ENCODE peak calls at places on chromosomes 16 and 17, in nine cellular contexts. One of them, this sample, is unnamed.

GRCh38 chr17:78014651-78015050 is 56.1 kb downstream of the TNRC6C start:
- DNase-seq in naive thymus-derived CD8-positive, alpha-beta T cell: no peak
- DNase-seq in RKO: no peak
- DNase-seq in EH: no peak
- DNase-seq in aorta: no peak
- DNase-seq in bronchial epithelial cell: no peak
- DNase-seq in non-pigmented ciliary epithelial cell: no peak
- DNase-seq in left colon: no peak
- DNase-seq in stimulated activated CD8-positive, alpha-beta memory T cell treated with anti-CD3 and anti-CD28 coated beads, Interleukin-2, amount 100 ng/mL, for 48 hours: no peak
- DNase-seq in this sample: no peak

GRCh38 chr17:73787036-73787720 is 142.9 kb upstream of the SDK2 start:
- DNase-seq in naive thymus-derived CD8-positive, alpha-beta T cell: no peak
- DNase-seq in RKO: no peak
- DNase-seq in EH: no peak
- DNase-seq in aorta: no peak
- DNase-seq in bronchial epithelial cell: no peak
- DNase-seq in non-pigmented ciliary epithelial cell: no peak
- DNase-seq in left colon: no peak
- DNase-seq in stimulated activated CD8-positive, alpha-beta memory T cell treated with anti-CD3 and anti-CD28 coated beads, Interleukin-2, amount 100 ng/mL, for 48 hours: no peak
- DNase-seq in this sample: no peak

GRCh38 chr17:2025220-2025621 is at the start of gene RTN4RL1:
- DNase-seq in naive thymus-derived CD8-positive, alpha-beta T cell: peak
- DNase-seq in RKO: no peak
- DNase-seq in EH: peak
- DNase-seq in aorta: peak
- DNase-seq in bronchial epithelial cell: peak
- DNase-seq in non-pigmented ciliary epithelial cell: no peak
- DNase-seq in left colon: peak
- DNase-seq in stimulated activated CD8-positive, alpha-beta memory T cell treated with anti-CD3 and anti-CD28 coated beads, Interleukin-2, amount 100 ng/mL, for 48 hours: no peak
- DNase-seq in this sample: no peak

GRCh38 chr17:42121066-42121769 is at the start of gene KAT2A:
- DNase-seq in naive thymus-derived CD8-positive, alpha-beta T cell: peak
- DNase-seq in RKO: peak
- DNase-seq in EH: peak
- DNase-seq in aorta: peak
- DNase-seq in bronchial epithelial cell: peak
- DNase-seq in non-pigmented ciliary epithelial cell: no peak
- DNase-seq in left colon: peak
- DNase-seq in stimulated activated CD8-positive, alpha-beta memory T cell treated with anti-CD3 and anti-CD28 coated beads, Interleukin-2, amount 100 ng/mL, for 48 hours: peak
- DNase-seq in this sample: no peak

GRCh38 chr17:16521070-16521727 is 29.2 kb upstream of the LRRC75A start:
- DNase-seq in naive thymus-derived CD8-positive, alpha-beta T cell: peak
- DNase-seq in RKO: peak
- DNase-seq in EH: peak
- DNase-seq in aorta: no peak
- DNase-seq in bronchial epithelial cell: peak
- DNase-seq in non-pigmented ciliary epithelial cell: peak
- DNase-seq in left colon: peak
- DNase-seq in stimulated activated CD8-positive, alpha-beta memory T cell treated with anti-CD3 and anti-CD28 coated beads, Interleukin-2, amount 100 ng/mL, for 48 hours: peak
- DNase-seq in this sample: peak

GRCh38 chr16:68235105-68235881 is 634 bp downstream of the ESRP2 start:
- DNase-seq in naive thymus-derived CD8-positive, alpha-beta T cell: no peak
- DNase-seq in RKO: peak
- DNase-seq in EH: no peak
- DNase-seq in aorta: no peak
- DNase-seq in bronchial epithelial cell: peak
- DNase-seq in non-pigmented ciliary epithelial cell: no peak
- DNase-seq in left colon: peak
- DNase-seq in stimulated activated CD8-positive, alpha-beta memory T cell treated with anti-CD3 and anti-CD28 coated beads, Interleukin-2, amount 100 ng/mL, for 48 hours: no peak
- DNase-seq in this sample: no peak

GRCh38 chr16:53036066-53036465 is 16.6 kb downstream of the CHD9NB start:
- DNase-seq in naive thymus-derived CD8-positive, alpha-beta T cell: no peak
- DNase-seq in RKO: no peak
- DNase-seq in EH: no peak
- DNase-seq in aorta: no peak
- DNase-seq in bronchial epithelial cell: no peak
- DNase-seq in non-pigmented ciliary epithelial cell: no peak
- DNase-seq in left colon: no peak
- DNase-seq in stimulated activated CD8-positive, alpha-beta memory T cell treated with anti-CD3 and anti-CD28 coated beads, Interleukin-2, amount 100 ng/mL, for 48 hours: no peak
- DNase-seq in this sample: no peak

GRCh38 chr17:67568961-67569360 is 148.8 kb upstream of the NOL11 start:
- DNase-seq in naive thymus-derived CD8-positive, alpha-beta T cell: no peak
- DNase-seq in RKO: no peak
- DNase-seq in EH: no peak
- DNase-seq in aorta: no peak
- DNase-seq in bronchial epithelial cell: no peak
- DNase-seq in non-pigmented ciliary epithelial cell: no peak
- DNase-seq in left colon: no peak
- DNase-seq in stimulated activated CD8-positive, alpha-beta memory T cell treated with anti-CD3 and anti-CD28 coated beads, Interleukin-2, amount 100 ng/mL, for 48 hours: no peak
- DNase-seq in this sample: no peak

GRCh38 chr17:73901249-73901648 is 257.0 kb upstream of the SDK2 start:
- DNase-seq in naive thymus-derived CD8-positive, alpha-beta T cell: no peak
- DNase-seq in RKO: no peak
- DNase-seq in EH: no peak
- DNase-seq in aorta: no peak
- DNase-seq in bronchial epithelial cell: no peak
- DNase-seq in non-pigmented ciliary epithelial cell: no peak
- DNase-seq in left colon: no peak
- DNase-seq in stimulated activated CD8-positive, alpha-beta memory T cell treated with anti-CD3 and anti-CD28 coated beads, Interleukin-2, amount 100 ng/mL, for 48 hours: no peak
- DNase-seq in this sample: no peak

GRCh38 chr17:40553694-40554534 is 11.4 kb downstream of the CCR7 start:
- DNase-seq in naive thymus-derived CD8-positive, alpha-beta T cell: no peak
- DNase-seq in RKO: no peak
- DNase-seq in EH: peak
- DNase-seq in aorta: peak
- DNase-seq in bronchial epithelial cell: no peak
- DNase-seq in non-pigmented ciliary epithelial cell: no peak
- DNase-seq in left colon: no peak
- DNase-seq in stimulated activated CD8-positive, alpha-beta memory T cell treated with anti-CD3 and anti-CD28 coated beads, Interleukin-2, amount 100 ng/mL, for 48 hours: no peak
- DNase-seq in this sample: no peak

GRCh38 chr17:78651551-78651950 is 74.4 kb upstream of the DNAH17 start:
- DNase-seq in naive thymus-derived CD8-positive, alpha-beta T cell: no peak
- DNase-seq in RKO: no peak
- DNase-seq in EH: peak
- DNase-seq in aorta: no peak
- DNase-seq in bronchial epithelial cell: no peak
- DNase-seq in non-pigmented ciliary epithelial cell: no peak
- DNase-seq in left colon: no peak
- DNase-seq in stimulated activated CD8-positive, alpha-beta memory T cell treated with anti-CD3 and anti-CD28 coated beads, Interleukin-2, amount 100 ng/mL, for 48 hours: no peak
- DNase-seq in this sample: no peak

GRCh38 chr17:42680331-42680808 is 1.3 kb downstream of the CCR10 start:
- DNase-seq in naive thymus-derived CD8-positive, alpha-beta T cell: no peak
- DNase-seq in RKO: peak
- DNase-seq in EH: peak
- DNase-seq in aorta: no peak
- DNase-seq in bronchial epithelial cell: no peak
- DNase-seq in non-pigmented ciliary epithelial cell: no peak
- DNase-seq in left colon: no peak
- DNase-seq in stimulated activated CD8-positive, alpha-beta memory T cell treated with anti-CD3 and anti-CD28 coated beads, Interleukin-2, amount 100 ng/mL, for 48 hours: no peak
- DNase-seq in this sample: no peak

GRCh38 chr16:30163538-30163937 is 19.9 kb upstream of the CORO1A start:
- DNase-seq in naive thymus-derived CD8-positive, alpha-beta T cell: no peak
- DNase-seq in RKO: no peak
- DNase-seq in EH: no peak
- DNase-seq in aorta: no peak
- DNase-seq in bronchial epithelial cell: no peak
- DNase-seq in non-pigmented ciliary epithelial cell: no peak
- DNase-seq in left colon: no peak
- DNase-seq in stimulated activated CD8-positive, alpha-beta memory T cell treated with anti-CD3 and anti-CD28 coated beads, Interleukin-2, amount 100 ng/mL, for 48 hours: no peak
- DNase-seq in this sample: no peak

GRCh38 chr17:42845918-42846593 is 1.7 kb downstream of the AOC2 start:
- DNase-seq in naive thymus-derived CD8-positive, alpha-beta T cell: no peak
- DNase-seq in RKO: no peak
- DNase-seq in EH: no peak
- DNase-seq in aorta: no peak
- DNase-seq in bronchial epithelial cell: no peak
- DNase-seq in non-pigmented ciliary epithelial cell: no peak
- DNase-seq in left colon: no peak
- DNase-seq in stimulated activated CD8-positive, alpha-beta memory T cell treated with anti-CD3 and anti-CD28 coated beads, Interleukin-2, amount 100 ng/mL, for 48 hours: peak
- DNase-seq in this sample: no peak

GRCh38 chr17:3959921-3960601 is 4.2 kb downstream of the ATP2A3 start:
- DNase-seq in naive thymus-derived CD8-positive, alpha-beta T cell: no peak
- DNase-seq in RKO: no peak
- DNase-seq in EH: no peak
- DNase-seq in aorta: no peak
- DNase-seq in bronchial epithelial cell: no peak
- DNase-seq in non-pigmented ciliary epithelial cell: no peak
- DNase-seq in left colon: no peak
- DNase-seq in stimulated activated CD8-positive, alpha-beta memory T cell treated with anti-CD3 and anti-CD28 coated beads, Interleukin-2, amount 100 ng/mL, for 48 hours: no peak
- DNase-seq in this sample: no peak

This sample was measured in retinal pigment epithelial cell.